ENCODE peak calls at places on chromosomes 7 and 10, in ten cellular contexts. X is nephron progenitor cell; V is right cardiac atrium; B is Calu3; D is pons; C is activated CD4-positive, alpha-beta T cell treated with anti-CD3 and anti-CD28 coated beads for 36 hours; Y is glomerular endothelial cell; M is naive thymus-derived CD8-positive, alpha-beta T cell; E is T-helper 2 cell; U is heart left ventricle. K is an unnamed sample.
A peak's percentile ranks its signal among the peaks of the same experiment; 100 is the strongest.

GRCh38 chr10:132434405-132435005 is 37.5 kb downstream of the PWWP2B start:
- DNase-seq in X (no peak), V (peak; percentile 87), B (no peak), D (no peak), C (peak; percentile 79), Y (no peak), M (no peak), E (peak; percentile 31), U (peak; percentile 85), K (no peak)

GRCh38 chr10:133015321-133015720 is 72.4 kb upstream of the ADGRA1 start:
- DNase-seq in X (no peak), V (peak; percentile 20), B (no peak), D (no peak), C (no peak), Y (no peak), M (no peak), E (no peak), U (peak; percentile 31), K (no peak)

GRCh38 chr10:13338337-13339128 is 9.6 kb downstream of the SEPHS1 start:
- DNase-seq in X (no peak), V (no peak), B (no peak), D (no peak), C (no peak), Y (no peak), M (no peak), E (no peak), U (no peak), K (no peak)

GRCh38 chr10:103553743-103554487 is 60.4 kb downstream of the NEURL1 start:
- DNase-seq in X (no peak), V (no peak), B (no peak), D (no peak), C (peak; percentile 78), Y (no peak), M (no peak), E (no peak), U (no peak), K (no peak)

GRCh38 chr7:24395512-24395911 is 111.5 kb downstream of the NPY start:
- DNase-seq in X (peak; percentile 23), V (no peak), B (no peak), D (no peak), C (no peak), Y (no peak), M (no peak), E (no peak), U (no peak), K (no peak)

GRCh38 chr10:132579027-132579859 is 41.7 kb downstream of the INPP5A start:
- DNase-seq in X (no peak), V (no peak), B (no peak), D (no peak), C (no peak), Y (no peak), M (no peak), E (no peak), U (peak; percentile 39), K (no peak)

GRCh38 chr10:99788598-99789259 is 6.3 kb downstream of the ABCC2 start:
- DNase-seq in X (no peak), V (peak; percentile 55), B (no peak), D (no peak), C (no peak), Y (no peak), M (no peak), E (no peak), U (no peak), K (no peak)

GRCh38 chr7:138958026-138958956 is 22.9 kb downstream of the KIAA1549 start:
- DNase-seq in X (no peak), V (no peak), B (no peak), D (no peak), C (no peak), Y (no peak), M (no peak), E (no peak), U (no peak), K (no peak)

GRCh38 chr7:604038-604883 is 84.6 kb upstream of the PDGFA start:
- DNase-seq in X (no peak), V (peak; percentile 93), B (no peak), D (peak; percentile 69), C (peak; percentile 97), Y (peak; percentile 75), M (peak; percentile 85), E (peak; percentile 95), U (peak; percentile 89), K (no peak)

GRCh38 chr10:131569851-131570715 is 258.6 kb upstream of the TCERG1L start:
- DNase-seq in X (peak; percentile 30), V (no peak), B (no peak), D (no peak), C (peak; percentile 34), Y (no peak), M (no peak), E (no peak), U (no peak), K (no peak)

GRCh38 chr7:23247602-23248335 is 1.2 kb downstream of the GPNMB start:
- DNase-seq in X (no peak), V (peak; percentile 84), B (no peak), D (peak; percentile 82), C (no peak), Y (no peak), M (no peak), E (no peak), U (peak; percentile 81), K (no peak)

GRCh38 chr10:29257106-29257783 is 31.6 kb upstream of the LYZL1 start:
- DNase-seq in X (peak; percentile 28), V (peak; percentile 81), B (no peak), D (no peak), C (no peak), Y (no peak), M (no peak), E (no peak), U (no peak), K (no peak)

GRCh38 chr7:101400751-101401150 is 38.1 kb downstream of the COL26A1 start:
- DNase-seq in X (no peak), V (no peak), B (no peak), D (no peak), C (no peak), Y (no peak), M (no peak), E (no peak), U (no peak), K (no peak)

GRCh38 chr7:155345490-155345889 is 47.8 kb downstream of the INSIG1 start:
- DNase-seq in X (no peak), V (no peak), B (no peak), D (no peak), C (no peak), Y (no peak), M (no peak), E (no peak), U (no peak), K (no peak)

GRCh38 chr10:119384127-119384526 is 158.4 kb downstream of the RGS10 start:
- DNase-seq in X (no peak), V (no peak), B (no peak), D (no peak), C (no peak), Y (no peak), M (no peak), E (no peak), U (no peak), K (no peak)

GRCh38 chr7:16062269-16062668 is 359.1 kb downstream of the CRPPA start:
- DNase-seq in X (no peak), V (no peak), B (no peak), D (no peak), C (no peak), Y (no peak), M (no peak), E (no peak), U (no peak), K (no peak)

GRCh38 chr7:131106681-131107342 is 220.9 kb upstream of the MKLN1 start:
- DNase-seq in X (peak; percentile 30), V (peak; percentile 83), B (peak; percentile 39), D (peak; percentile 62), C (peak; percentile 63), Y (no peak), M (peak; percentile 74), E (no peak), U (peak; percentile 73), K (peak; percentile 40)

GRCh38 chr7:32170838-32171237 is 100.6 kb upstream of the PDE1C start:
- DNase-seq in X (no peak), V (no peak), B (no peak), D (no peak), C (no peak), Y (no peak), M (no peak), E (no peak), U (no peak), K (no peak)

GRCh38 chr7:159070422-159071148 is 74.1 kb downstream of the VIPR2 start:
- DNase-seq in X (no peak), V (peak; percentile 72), B (no peak), D (no peak), C (peak; percentile 60), Y (no peak), M (no peak), E (peak; percentile 4), U (no peak), K (no peak)

GRCh38 chr10:73886085-73886529 is 11.8 kb upstream of the CAMK2G start:
- DNase-seq in X (peak; percentile 75), V (peak; percentile 81), B (peak; percentile 88), D (peak; percentile 73), C (peak; percentile 82), Y (no peak), M (peak; percentile 47), E (peak; percentile 56), U (peak; percentile 74), K (no peak)

GRCh38 chr10:120508393-120508792 is 51.4 kb downstream of the PLPP4 start:
- DNase-seq in X (no peak), V (no peak), B (peak; percentile 43), D (no peak), C (peak; percentile 40), Y (no peak), M (no peak), E (no peak), U (no peak), K (no peak)

GRCh38 chr7:158732483-158733219 is 28.0 kb upstream of the NCAPG2 start:
- DNase-seq in X (no peak), V (no peak), B (no peak), D (no peak), C (no peak), Y (no peak), M (no peak), E (no peak), U (no peak), K (no peak)

GRCh38 chr7:131076711-131077170 is 250.9 kb upstream of the MKLN1 start:
- DNase-seq in X (no peak), V (no peak), B (no peak), D (peak; percentile 61), C (no peak), Y (no peak), M (no peak), E (no peak), U (no peak), K (no peak)

GRCh38 chr7:155211173-155211572 is 86.5 kb upstream of the INSIG1 start:
- DNase-seq in X (no peak), V (no peak), B (no peak), D (no peak), C (no peak), Y (no peak), M (no peak), E (no peak), U (no peak), K (no peak)

GRCh38 chr10:69360485-69361302 is 56.0 kb downstream of the TACR2 start:
- DNase-seq in X (no peak), V (peak; percentile 90), B (peak; percentile 85), D (no peak), C (no peak), Y (no peak), M (no peak), E (no peak), U (peak; percentile 71), K (no peak)

GRCh38 chr7:121561717-121562116 is 165.6 kb upstream of the FAM3C start:
- DNase-seq in X (no peak), V (no peak), B (peak; percentile 4), D (no peak), C (no peak), Y (no peak), M (no peak), E (no peak), U (no peak), K (no peak)

GRCh38 chr10:35577915-35578607 is 27.1 kb upstream of the GJD4 start:
- DNase-seq in X (no peak), V (no peak), B (no peak), D (no peak), C (no peak), Y (no peak), M (no peak), E (no peak), U (no peak), K (no peak)

GRCh38 chr10:114504769-114505579 is 100.7 kb upstream of the AFAP1L2 start:
- DNase-seq in X (no peak), V (peak; percentile 74), B (no peak), D (peak; percentile 50), C (no peak), Y (peak; percentile 85), M (no peak), E (no peak), U (no peak), K (no peak)